ENCODE peak calls at places on chromosome 22, in nine cellular contexts. T is MM.1S, A is GM23338, Q is PC-3, D is OCI-LY7, M is neural progenitor cell, O is HCT116, G is SK-N-SH, F is hepatocyte. Z is an unnamed sample. For H3K4me1, the result is how much of the 10 kb centered on the place peaks cover.

GRCh38 chr22:17853066-17853465 is 78.8 kb upstream of the BID start:
- DNase-seq in T (no peak), A (no peak), Q (no peak), D (no peak), M (no peak), O (no peak), G (no peak), F (no peak), Z (no peak)

GRCh38 chr22:27122561-27122960 is 465.2 kb downstream of the MIAT start:
- DNase-seq in T (no peak), A (no peak), Q (no peak), D (no peak), M (no peak), O (no peak), G (no peak), F (no peak), Z (no peak)

GRCh38 chr22:19524170-19525115 is at the start of gene CLDN5:
- DNase-seq in T (no peak), A (peak), Q (no peak), D (no peak), M (peak), O (no peak), G (peak), F (no peak), Z (peak)

GRCh38 chr22:42644422-42645340 is 4.3 kb upstream of the ATP5MGL start:
- DNase-seq in T (no peak), A (no peak), Q (no peak), D (no peak), M (no peak), O (no peak), G (no peak), F (peak), Z (peak)

GRCh38 chr22:48407256-48407955 is 1420.3 kb downstream of the BRD1 start:
- DNase-seq in T (no peak), A (no peak), Q (no peak), D (no peak), M (no peak), O (no peak), G (no peak), F (no peak), Z (no peak)

GRCh38 chr22:23553922-23554870 is 25.9 kb downstream of the IGLL1 start:
- DNase-seq in T (no peak), A (no peak), Q (no peak), D (no peak), M (no peak), O (no peak), G (no peak), F (no peak), Z (no peak)

GRCh38 chr22:38383417-38383816 is 66.2 kb upstream of the CSNK1E start:
- DNase-seq in T (no peak), A (peak), Q (peak), D (no peak), M (no peak), O (no peak), G (no peak), F (no peak), Z (no peak)

GRCh38 chr22:17878186-17878694 is 104.0 kb upstream of the BID start:
- DNase-seq in T (no peak), A (no peak), Q (no peak), D (no peak), M (no peak), O (no peak), G (peak), F (no peak), Z (no peak)

DNA sequence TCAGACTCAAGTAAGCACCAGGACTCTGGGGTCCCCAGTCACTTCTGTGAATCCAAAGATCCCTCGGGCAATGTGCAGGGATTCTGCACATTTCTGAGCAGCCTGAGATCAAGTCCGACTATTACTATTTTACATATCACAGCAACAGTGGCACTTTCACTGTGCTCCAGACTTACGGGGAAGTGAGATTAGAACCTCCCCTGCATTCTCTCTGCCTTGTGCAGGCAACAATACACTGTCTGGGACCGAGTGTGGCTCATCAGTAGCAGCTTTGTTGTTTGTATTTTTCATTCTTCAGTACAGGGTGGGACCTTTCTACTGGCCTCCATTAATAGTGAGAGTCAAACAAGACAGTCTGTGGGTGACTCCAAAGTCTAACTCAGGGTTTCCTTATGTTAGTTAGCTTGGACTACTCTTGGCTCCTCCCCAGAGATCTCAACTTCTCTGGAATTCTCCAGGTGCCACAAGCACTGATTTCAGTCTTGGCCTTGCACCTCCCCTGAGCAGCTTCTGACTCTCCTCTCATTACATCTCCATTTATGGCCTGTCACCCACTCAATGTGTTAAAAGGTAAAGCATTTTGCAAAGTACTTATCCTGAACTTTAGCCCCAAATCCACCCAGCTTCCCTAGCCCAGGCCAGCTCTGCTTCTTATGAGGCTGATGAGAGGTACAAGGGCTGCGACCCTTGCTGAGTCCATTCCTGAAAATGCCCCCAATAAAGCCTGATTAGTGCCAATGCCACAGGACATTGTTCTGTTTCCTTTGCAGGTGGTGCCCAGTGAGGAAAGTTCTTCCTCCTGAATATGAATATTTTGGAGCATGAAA is 76.3 kb upstream of the TOP3B start:
- DNase-seq in T (no peak), A (no peak), Q (no peak), D (peak), M (no peak), O (no peak), G (no peak), F (peak), Z (no peak)
- H3K4me1 ChIP-seq in T (under half), A (under half), Q (under half), D (half or more), M (under half), O (under half), G (under half), F (under half), Z (under half)

GRCh38 chr22:32327596-32328171 is 30.0 kb upstream of the RFPL3 start:
- DNase-seq in T (no peak), A (no peak), Q (no peak), D (no peak), M (no peak), O (no peak), G (no peak), F (no peak), Z (no peak)

GRCh38 chr22:32327066-32327465 is 30.6 kb upstream of the RFPL3 start:
- DNase-seq in T (no peak), A (no peak), Q (peak), D (no peak), M (no peak), O (no peak), G (no peak), F (no peak), Z (peak)

GRCh38 chr22:32329202-32329645 is 28.4 kb upstream of the RFPL3 start:
- DNase-seq in T (no peak), A (no peak), Q (no peak), D (no peak), M (no peak), O (no peak), G (no peak), F (no peak), Z (no peak)

GRCh38 chr22:32326647-32327046 is 31.0 kb upstream of the RFPL3 start:
- DNase-seq in T (no peak), A (no peak), Q (no peak), D (no peak), M (no peak), O (no peak), G (no peak), F (no peak), Z (no peak)

GRCh38 chr22:32328306-32329201 is 29.1 kb upstream of the RFPL3 start:
- DNase-seq in T (no peak), A (no peak), Q (no peak), D (no peak), M (no peak), O (no peak), G (no peak), F (no peak), Z (no peak)
- TF ChIP-seq EZH2phosphoT487 in T (no peak), A (no peak), Q (no peak), D (no peak), M (no peak), O (no peak), G (no peak), F (no peak), Z (no peak)

DNA sequence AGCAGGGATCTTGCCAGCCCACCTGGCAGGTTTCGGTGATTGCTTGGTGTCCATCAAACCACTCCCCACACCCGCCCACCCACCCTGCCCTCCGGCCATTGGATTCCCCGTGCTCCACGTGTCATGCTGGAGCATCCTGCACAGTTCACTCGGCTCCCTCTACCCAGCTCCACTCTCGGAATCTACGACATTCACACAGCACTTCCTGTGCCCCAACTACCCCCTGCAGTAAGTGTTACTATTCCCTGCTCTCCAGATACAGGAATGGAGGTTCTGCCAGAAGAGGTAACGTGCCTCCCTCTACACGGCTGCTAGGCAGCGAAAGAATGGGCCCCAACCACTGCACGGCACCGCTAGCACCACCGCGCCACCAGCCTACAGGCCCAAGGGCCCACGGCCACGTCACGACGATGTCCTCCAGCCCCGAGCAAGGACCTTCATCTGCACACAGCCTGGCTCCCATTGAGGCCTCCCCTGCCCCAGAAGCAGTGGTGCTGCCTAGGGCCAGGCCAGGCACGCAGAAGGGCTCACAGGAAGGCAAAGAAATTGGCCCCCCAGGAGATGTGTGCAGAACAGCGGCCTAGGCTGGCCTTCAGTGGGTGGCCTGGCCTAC is 27.6 kb downstream of the WNT7B start:
- DNase-seq in T (no peak), A (no peak), Q (no peak), D (no peak), M (no peak), O (no peak), G (no peak), F (no peak), Z (no peak)
- H3K4me1 ChIP-seq in T (under half), A (under half), Q (under half), D (under half), M (under half), O (under half), G (under half), F (under half), Z (under half)

DNA sequence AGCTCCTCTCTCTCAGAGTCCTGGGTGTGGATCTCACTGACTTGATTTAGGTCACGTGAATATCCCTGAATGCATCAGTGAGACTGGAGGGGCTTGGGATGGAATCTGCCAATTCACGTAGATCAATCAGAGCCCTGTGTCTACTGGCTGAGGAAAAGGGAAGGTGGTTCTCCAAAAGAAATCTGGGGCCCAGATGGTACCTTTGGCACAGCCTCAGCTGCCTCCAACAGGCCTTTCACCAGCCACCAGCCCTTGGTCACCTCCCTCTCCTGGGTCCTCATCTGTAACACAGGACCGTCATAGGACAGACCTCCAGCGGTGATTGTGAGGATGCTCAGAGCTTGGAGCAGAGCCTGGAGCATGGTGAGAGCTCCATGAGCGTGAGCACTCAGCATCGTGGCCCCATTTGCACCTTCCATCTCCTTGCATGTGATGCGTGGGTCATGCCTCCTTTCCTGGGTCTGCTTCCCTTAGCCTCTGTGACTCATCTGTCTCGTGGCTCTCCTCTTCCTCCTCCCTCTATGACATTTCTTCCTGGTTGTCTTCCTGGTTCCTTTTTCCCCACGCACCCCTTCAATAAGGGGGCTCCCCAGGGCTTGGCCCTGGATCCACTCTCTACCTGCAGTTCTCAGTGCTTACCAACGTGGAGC is 7.5 kb upstream of the MIEF1 start:
- DNase-seq in T (no peak), A (no peak), Q (no peak), D (no peak), M (no peak), O (no peak), G (no peak), F (no peak), Z (peak)
- TF ChIP-seq EZH2phosphoT487 in T (no peak), A (no peak), Q (no peak), D (no peak), M (no peak), O (no peak), G (no peak), F (no peak), Z (no peak)

DNA sequence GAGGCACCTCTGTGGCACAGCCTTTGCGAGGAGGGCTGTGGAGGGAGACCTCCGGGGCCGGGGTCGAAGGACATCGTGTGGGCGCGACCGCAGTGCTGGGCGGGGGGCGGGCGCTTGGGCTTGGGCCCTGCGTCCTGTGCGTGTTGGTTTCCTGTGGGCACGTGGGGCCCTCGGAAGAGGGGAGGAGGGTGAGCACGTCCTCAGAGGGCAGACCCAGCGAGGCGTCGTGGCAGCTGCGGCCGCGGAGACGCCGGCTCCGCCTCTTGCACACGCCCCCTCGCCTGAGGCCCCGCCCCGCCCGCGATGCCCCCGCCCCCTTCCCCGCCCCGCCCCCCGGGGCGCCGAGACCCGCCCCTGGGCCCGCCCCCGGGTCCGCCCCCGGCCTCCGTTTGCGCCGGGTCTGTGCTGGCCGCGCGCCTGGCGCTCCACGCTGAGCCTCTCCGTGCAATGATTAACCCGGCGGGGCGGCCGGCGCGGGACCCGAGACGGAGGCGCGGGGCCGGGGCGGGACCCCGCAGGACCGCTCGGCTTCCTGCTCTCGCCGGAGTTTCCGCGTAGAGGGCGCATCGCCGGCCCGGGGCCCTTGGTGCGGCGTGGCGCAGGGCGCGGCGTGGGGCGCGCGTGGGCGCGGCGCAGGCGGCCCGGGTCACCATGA is at the start of gene PRR5:
- DNase-seq in T (no peak), A (peak), Q (peak), D (peak), M (peak), O (peak), G (peak), F (peak), Z (peak)
- H3K4me1 ChIP-seq in T (under half), A (under half), Q (under half), D (under half), M (under half), O (under half), G (under half), F (half or more), Z (under half)

GRCh38 chr22:45446216-45446615 is 32.7 kb downstream of the RIBC2 start:
- DNase-seq in T (no peak), A (no peak), Q (no peak), D (no peak), M (no peak), O (no peak), G (no peak), F (no peak), Z (peak)
- TF ChIP-seq EZH2phosphoT487 in T (no peak), A (no peak), Q (no peak), D (no peak), M (no peak), O (no peak), G (no peak), F (no peak), Z (peak)

GRCh38 chr22:39520874-39521857 is 804 bp downstream of the ATF4 start:
- DNase-seq in T (peak), A (peak), Q (peak), D (peak), M (peak), O (no peak), G (peak), F (peak), Z (peak)

GRCh38 chr22:39518996-39519680 is 1.2 kb upstream of the ATF4 start:
- DNase-seq in T (peak), A (no peak), Q (peak), D (peak), M (peak), O (no peak), G (peak), F (peak), Z (no peak)

GRCh38 chr22:39519681-39520053 is 695 bp upstream of the ATF4 start:
- DNase-seq in T (peak), A (peak), Q (peak), D (peak), M (peak), O (no peak), G (peak), F (peak), Z (peak)

GRCh38 chr22:39518124-39518786 is 2.1 kb upstream of the ATF4 start:
- DNase-seq in T (no peak), A (no peak), Q (no peak), D (no peak), M (no peak), O (no peak), G (no peak), F (no peak), Z (peak)

GRCh38 chr22:39520054-39520873 is at the start of gene ATF4:
- DNase-seq in T (peak), A (peak), Q (peak), D (peak), M (peak), O (peak), G (peak), F (peak), Z (peak)
- H3K4me1 ChIP-seq in T (under half), A (under half), Q (under half), D (half or more), M (under half), O (under half), G (under half), F (under half), Z (under half)

DNA sequence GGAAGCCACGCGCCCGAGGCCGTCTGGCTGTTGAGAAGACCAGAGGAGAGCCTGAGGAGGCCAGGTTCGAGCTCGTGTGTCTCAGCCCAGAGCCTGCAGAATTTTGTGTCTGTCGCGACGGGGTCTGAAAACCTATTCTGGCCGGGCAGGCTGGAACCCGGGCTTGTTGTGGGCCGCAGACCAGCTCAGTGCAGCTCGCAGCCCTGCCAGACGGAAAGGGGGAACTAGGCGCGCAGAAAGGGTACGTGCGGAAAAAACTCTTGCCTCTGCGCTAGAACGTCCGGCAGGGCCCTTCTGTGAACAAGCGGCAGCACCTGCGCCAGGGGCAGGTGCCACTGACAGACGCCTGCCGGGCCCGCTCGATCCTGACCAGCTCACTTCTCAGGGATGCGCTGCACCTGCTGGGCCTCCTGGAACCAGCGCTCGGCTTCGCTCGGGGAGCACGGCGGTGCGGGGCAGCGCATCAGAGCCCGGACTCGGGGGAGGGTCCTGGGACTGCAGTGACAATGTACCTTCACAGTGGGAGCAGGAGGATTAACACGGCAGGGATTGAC is 409.3 kb downstream of the BRD1 start:
- DNase-seq in T (no peak), A (no peak), Q (no peak), D (no peak), M (no peak), O (no peak), G (no peak), F (no peak), Z (no peak)
- TF ChIP-seq EZH2phosphoT487 in T (no peak), A (no peak), Q (no peak), D (no peak), M (no peak), O (no peak), G (no peak), F (no peak), Z (no peak)

GRCh38 chr22:36363378-36363931 is 24.3 kb downstream of the MYH9 start:
- DNase-seq in T (no peak), A (no peak), Q (peak), D (no peak), M (no peak), O (no peak), G (no peak), F (peak), Z (no peak)

GRCh38 chr22:36360871-36361383 is 26.8 kb downstream of the MYH9 start:
- DNase-seq in T (no peak), A (peak), Q (no peak), D (no peak), M (no peak), O (no peak), G (no peak), F (peak), Z (no peak)

GRCh38 chr22:36360011-36360410 is 27.8 kb downstream of the MYH9 start:
- DNase-seq in T (no peak), A (peak), Q (no peak), D (no peak), M (peak), O (no peak), G (no peak), F (no peak), Z (no peak)

GRCh38 chr22:36362819-36363377 is 24.9 kb downstream of the MYH9 start:
- DNase-seq in T (no peak), A (no peak), Q (peak), D (no peak), M (no peak), O (no peak), G (no peak), F (no peak), Z (peak)

DNA sequence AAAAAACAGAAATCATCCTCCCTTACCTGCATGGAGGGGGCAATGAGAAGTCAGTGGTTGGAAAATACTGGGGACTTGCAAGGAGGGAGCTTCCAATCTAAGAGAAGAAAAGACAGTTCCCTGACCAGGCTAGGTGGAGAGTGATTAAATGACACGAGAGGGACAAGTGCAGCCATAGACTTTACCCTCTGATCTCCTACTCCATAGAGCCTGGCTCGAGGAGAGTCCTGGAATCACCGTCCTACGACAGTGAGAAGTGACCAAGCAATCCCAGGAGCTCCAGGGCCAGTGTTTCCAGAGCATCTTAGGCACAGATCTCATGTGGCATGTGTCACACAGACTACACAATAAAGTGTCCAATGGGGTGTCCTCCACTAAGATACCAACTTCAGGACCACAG is 25.7 kb downstream of the MYH9 start:
- DNase-seq in T (no peak), A (no peak), Q (no peak), D (no peak), M (no peak), O (no peak), G (no peak), F (no peak), Z (no peak)
- H3K4me1 ChIP-seq in T (half or more), A (half or more), Q (half or more), D (half or more), M (half or more), O (half or more), G (under half), F (half or more), Z (half or more)

Z was measured in GM23248.